ENCODE peak calls at places on chromosomes 3 and 15, in nine cellular contexts. One of them, this sample, is unnamed.

GRCh38 chr3:10213156-10213792 is 35.0 kb upstream of the TATDN2 start:
- DNase-seq in spleen: no peak
- DNase-seq in stomach: no peak
- DNase-seq in heart left ventricle: no peak
- DNase-seq in lower leg skin: no peak
- DNase-seq in sigmoid colon: no peak
- DNase-seq in A549: no peak
- DNase-seq in uterus: no peak
- DNase-seq in NB4: no peak
- DNase-seq in this sample: no peak

GRCh38 chr3:71425491-71426071 is 157.9 kb downstream of the FOXP1 start:
- DNase-seq in spleen: no peak
- DNase-seq in stomach: no peak
- DNase-seq in heart left ventricle: no peak
- DNase-seq in lower leg skin: no peak
- DNase-seq in sigmoid colon: no peak
- DNase-seq in A549: no peak
- DNase-seq in uterus: no peak
- DNase-seq in NB4: no peak
- DNase-seq in this sample: no peak

GRCh38 chr15:31970007-31970406 is 60.3 kb upstream of the CHRNA7 start:
- DNase-seq in spleen: no peak
- DNase-seq in stomach: no peak
- DNase-seq in heart left ventricle: no peak
- DNase-seq in lower leg skin: no peak
- DNase-seq in sigmoid colon: no peak
- DNase-seq in A549: no peak
- DNase-seq in uterus: no peak
- DNase-seq in NB4: no peak
- DNase-seq in this sample: no peak

GRCh38 chr3:150545419-150546225 is 674 bp downstream of the SERP1 start:
- DNase-seq in spleen: no peak
- DNase-seq in stomach: peak
- DNase-seq in heart left ventricle: peak
- DNase-seq in lower leg skin: peak
- DNase-seq in sigmoid colon: peak
- DNase-seq in A549: no peak
- DNase-seq in uterus: peak
- DNase-seq in NB4: peak
- DNase-seq in this sample: peak

GRCh38 chr15:43153269-43153668 is 19.9 kb downstream of the TMEM62 start:
- DNase-seq in spleen: no peak
- DNase-seq in stomach: no peak
- DNase-seq in heart left ventricle: no peak
- DNase-seq in lower leg skin: no peak
- DNase-seq in sigmoid colon: no peak
- DNase-seq in A549: no peak
- DNase-seq in uterus: no peak
- DNase-seq in NB4: no peak
- DNase-seq in this sample: no peak

GRCh38 chr3:51501833-51502561 is 2.2 kb upstream of the DCAF1 start:
- DNase-seq in spleen: peak
- DNase-seq in stomach: peak
- DNase-seq in heart left ventricle: peak
- DNase-seq in lower leg skin: peak
- DNase-seq in sigmoid colon: peak
- DNase-seq in A549: peak
- DNase-seq in uterus: peak
- DNase-seq in NB4: peak
- DNase-seq in this sample: peak

GRCh38 chr3:54278960-54279359 is 156.6 kb downstream of the CACNA2D3 start:
- DNase-seq in spleen: no peak
- DNase-seq in stomach: no peak
- DNase-seq in heart left ventricle: no peak
- DNase-seq in lower leg skin: no peak
- DNase-seq in sigmoid colon: no peak
- DNase-seq in A549: no peak
- DNase-seq in uterus: no peak
- DNase-seq in NB4: no peak
- DNase-seq in this sample: no peak

GRCh38 chr15:42338500-42338899 is 20.8 kb upstream of the CAPN3 start:
- DNase-seq in spleen: no peak
- DNase-seq in stomach: no peak
- DNase-seq in heart left ventricle: no peak
- DNase-seq in lower leg skin: no peak
- DNase-seq in sigmoid colon: no peak
- DNase-seq in A549: no peak
- DNase-seq in uterus: no peak
- DNase-seq in NB4: no peak
- DNase-seq in this sample: no peak

GRCh38 chr3:60512506-60512905 is 738.7 kb downstream of the FHIT start:
- DNase-seq in spleen: no peak
- DNase-seq in stomach: no peak
- DNase-seq in heart left ventricle: no peak
- DNase-seq in lower leg skin: no peak
- DNase-seq in sigmoid colon: no peak
- DNase-seq in A549: no peak
- DNase-seq in uterus: no peak
- DNase-seq in NB4: no peak
- DNase-seq in this sample: no peak

GRCh38 chr3:171068658-171069057 is 42.1 kb upstream of the SLC2A2 start:
- DNase-seq in spleen: no peak
- DNase-seq in stomach: no peak
- DNase-seq in heart left ventricle: no peak
- DNase-seq in lower leg skin: no peak
- DNase-seq in sigmoid colon: no peak
- DNase-seq in A549: no peak
- DNase-seq in uterus: no peak
- DNase-seq in NB4: no peak
- DNase-seq in this sample: no peak

GRCh38 chr3:148879256-148879655 is 14.2 kb downstream of the CPA3 start:
- DNase-seq in spleen: no peak
- DNase-seq in stomach: no peak
- DNase-seq in heart left ventricle: no peak
- DNase-seq in lower leg skin: no peak
- DNase-seq in sigmoid colon: no peak
- DNase-seq in A549: no peak
- DNase-seq in uterus: no peak
- DNase-seq in NB4: no peak
- DNase-seq in this sample: no peak
- TF ChIP-seq POLR2A in spleen: no peak
- TF ChIP-seq POLR2A in stomach: no peak
- TF ChIP-seq POLR2A in heart left ventricle: no peak
- TF ChIP-seq POLR2A in lower leg skin: no peak
- TF ChIP-seq POLR2A in sigmoid colon: no peak
- TF ChIP-seq POLR2A in A549: no peak
- TF ChIP-seq POLR2A in uterus: no peak
- TF ChIP-seq POLR2A in NB4: no peak
- TF ChIP-seq POLR2A in this sample: no peak

GRCh38 chr3:15860014-15860934 is 62.5 kb upstream of the ANKRD28 start:
- DNase-seq in spleen: peak
- DNase-seq in stomach: peak
- DNase-seq in heart left ventricle: peak
- DNase-seq in lower leg skin: peak
- DNase-seq in sigmoid colon: peak
- DNase-seq in A549: peak
- DNase-seq in uterus: peak
- DNase-seq in NB4: peak
- DNase-seq in this sample: peak
- TF ChIP-seq POLR2A in spleen: no peak
- TF ChIP-seq POLR2A in stomach: no peak
- TF ChIP-seq POLR2A in heart left ventricle: no peak
- TF ChIP-seq POLR2A in lower leg skin: no peak
- TF ChIP-seq POLR2A in sigmoid colon: no peak
- TF ChIP-seq POLR2A in A549: no peak
- TF ChIP-seq POLR2A in uterus: no peak
- TF ChIP-seq POLR2A in NB4: no peak
- TF ChIP-seq POLR2A in this sample: no peak

GRCh38 chr3:42875325-42876151 is at the start of gene CYP8B1:
- DNase-seq in spleen: no peak
- DNase-seq in stomach: no peak
- DNase-seq in heart left ventricle: no peak
- DNase-seq in lower leg skin: no peak
- DNase-seq in sigmoid colon: no peak
- DNase-seq in A549: no peak
- DNase-seq in uterus: no peak
- DNase-seq in NB4: no peak
- DNase-seq in this sample: no peak

GRCh38 chr3:42873216-42873982 is 2.3 kb downstream of the CYP8B1 start:
- DNase-seq in spleen: no peak
- DNase-seq in stomach: no peak
- DNase-seq in heart left ventricle: no peak
- DNase-seq in lower leg skin: no peak
- DNase-seq in sigmoid colon: no peak
- DNase-seq in A549: no peak
- DNase-seq in uterus: no peak
- DNase-seq in NB4: no peak
- DNase-seq in this sample: no peak

GRCh38 chr3:42874749-42875148 is 930 bp downstream of the CYP8B1 start:
- DNase-seq in spleen: no peak
- DNase-seq in stomach: no peak
- DNase-seq in heart left ventricle: no peak
- DNase-seq in lower leg skin: no peak
- DNase-seq in sigmoid colon: no peak
- DNase-seq in A549: no peak
- DNase-seq in uterus: no peak
- DNase-seq in NB4: no peak
- DNase-seq in this sample: no peak

GRCh38 chr3:42871592-42872196 is 4.0 kb downstream of the CYP8B1 start:
- DNase-seq in spleen: no peak
- DNase-seq in stomach: no peak
- DNase-seq in heart left ventricle: no peak
- DNase-seq in lower leg skin: no peak
- DNase-seq in sigmoid colon: no peak
- DNase-seq in A549: no peak
- DNase-seq in uterus: no peak
- DNase-seq in NB4: no peak
- DNase-seq in this sample: no peak

GRCh38 chr3:42872718-42873117 is 3.0 kb downstream of the CYP8B1 start:
- DNase-seq in spleen: no peak
- DNase-seq in stomach: no peak
- DNase-seq in heart left ventricle: no peak
- DNase-seq in lower leg skin: no peak
- DNase-seq in sigmoid colon: no peak
- DNase-seq in A549: no peak
- DNase-seq in uterus: no peak
- DNase-seq in NB4: no peak
- DNase-seq in this sample: no peak
- TF ChIP-seq POLR2A in spleen: no peak
- TF ChIP-seq POLR2A in stomach: no peak
- TF ChIP-seq POLR2A in heart left ventricle: no peak
- TF ChIP-seq POLR2A in lower leg skin: no peak
- TF ChIP-seq POLR2A in sigmoid colon: no peak
- TF ChIP-seq POLR2A in A549: no peak
- TF ChIP-seq POLR2A in uterus: no peak
- TF ChIP-seq POLR2A in NB4: no peak
- TF ChIP-seq POLR2A in this sample: no peak

DNA sequence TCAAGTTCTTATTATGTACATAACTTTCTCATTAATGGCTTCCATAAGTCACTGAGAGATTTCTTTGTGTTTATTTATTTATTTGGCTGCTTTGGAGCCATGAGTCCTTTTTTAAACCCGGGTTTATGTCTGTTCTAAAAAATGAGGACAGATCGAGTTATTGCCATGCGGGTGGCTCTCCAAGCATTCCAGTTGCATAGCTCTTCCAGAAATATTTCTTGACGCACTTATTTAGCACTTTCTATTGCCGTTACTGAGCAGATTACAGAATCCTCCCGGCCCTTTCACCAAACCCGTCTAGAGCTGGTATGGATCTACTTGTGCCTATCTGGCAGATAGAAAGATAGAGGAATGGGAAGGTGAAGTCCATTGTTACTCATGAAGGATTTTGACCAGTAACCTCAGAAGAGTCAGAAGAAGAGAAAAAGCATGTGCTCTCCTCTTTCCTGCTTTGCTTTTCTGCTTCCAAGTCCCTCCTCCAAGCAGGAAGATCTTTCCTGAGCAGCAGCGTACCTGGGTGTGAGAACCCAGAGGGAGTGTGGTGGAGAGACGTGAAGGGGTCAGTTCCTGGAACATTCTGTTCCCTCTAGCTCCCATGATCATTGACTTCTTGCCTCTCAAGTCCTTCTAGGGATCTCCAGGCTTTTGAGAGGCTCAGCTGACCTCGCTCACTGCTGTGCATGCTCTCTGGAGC is 112.8 kb downstream of the LPP start:
- DNase-seq in spleen: no peak
- DNase-seq in stomach: peak
- DNase-seq in heart left ventricle: no peak
- DNase-seq in lower leg skin: peak
- DNase-seq in sigmoid colon: peak
- DNase-seq in A549: no peak
- DNase-seq in uterus: peak
- DNase-seq in NB4: no peak
- DNase-seq in this sample: no peak
- TF ChIP-seq POLR2A in spleen: no peak
- TF ChIP-seq POLR2A in stomach: no peak
- TF ChIP-seq POLR2A in heart left ventricle: no peak
- TF ChIP-seq POLR2A in lower leg skin: no peak
- TF ChIP-seq POLR2A in sigmoid colon: no peak
- TF ChIP-seq POLR2A in A549: no peak
- TF ChIP-seq POLR2A in uterus: peak
- TF ChIP-seq POLR2A in NB4: no peak
- TF ChIP-seq POLR2A in this sample: no peak

DNA sequence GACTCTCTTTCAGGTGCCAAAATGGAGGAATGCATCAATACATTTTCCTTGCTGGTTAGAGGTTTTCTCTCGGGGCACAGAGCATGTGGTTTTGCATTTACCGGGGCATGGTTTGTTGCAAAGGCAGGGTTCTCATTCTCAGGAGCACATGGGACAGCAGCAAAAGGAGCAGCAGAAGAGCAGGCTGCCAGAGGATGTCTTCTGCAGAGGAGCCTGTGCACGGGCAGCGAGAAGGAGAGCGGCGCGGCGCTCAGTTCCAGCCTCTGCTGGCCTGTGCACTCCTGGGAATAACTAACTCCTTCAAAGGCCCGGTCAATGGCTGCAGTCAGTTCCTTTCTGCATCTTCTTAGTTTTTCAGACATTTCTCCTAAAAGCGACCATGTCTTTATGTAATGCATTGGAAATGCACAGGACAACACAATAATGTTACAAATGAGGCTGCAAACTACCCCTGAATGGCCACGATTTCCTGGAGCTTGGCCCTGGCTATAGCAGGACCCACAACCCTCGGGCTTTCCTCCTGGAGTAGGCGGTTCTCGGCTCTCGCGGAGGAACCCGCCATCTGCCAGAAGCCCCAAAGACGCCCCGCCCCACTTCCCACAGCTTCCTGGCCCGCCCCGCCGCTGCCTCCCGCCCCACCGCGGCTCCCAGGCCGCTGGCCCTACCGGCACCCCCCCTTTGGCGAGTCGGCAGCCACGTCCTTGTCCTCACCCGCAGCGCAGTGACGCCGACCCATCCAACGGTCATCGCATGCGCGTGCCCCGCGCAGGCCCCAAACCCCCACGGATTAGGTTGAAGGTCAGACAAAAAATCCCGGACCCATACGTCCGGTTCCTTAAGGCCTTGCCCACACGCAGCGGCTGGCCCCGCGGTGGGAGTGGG is at the start of gene C3orf62:
- DNase-seq in spleen: peak
- DNase-seq in stomach: peak
- DNase-seq in heart left ventricle: peak
- DNase-seq in lower leg skin: peak
- DNase-seq in sigmoid colon: peak
- DNase-seq in A549: peak
- DNase-seq in uterus: peak
- DNase-seq in NB4: peak
- DNase-seq in this sample: peak
- TF ChIP-seq POLR2A in spleen: no peak
- TF ChIP-seq POLR2A in stomach: no peak
- TF ChIP-seq POLR2A in heart left ventricle: peak
- TF ChIP-seq POLR2A in lower leg skin: no peak
- TF ChIP-seq POLR2A in sigmoid colon: peak
- TF ChIP-seq POLR2A in A549: peak
- TF ChIP-seq POLR2A in uterus: peak
- TF ChIP-seq POLR2A in NB4: peak
- TF ChIP-seq POLR2A in this sample: peak